ENCODE peak calls at places on chromosomes 6 and 20, in six cellular contexts. T, J, W, C, F and E are unnamed samples.

GRCh38 chr6:40585661-40586269 is 1.4 kb downstream of the LRFN2 start:
- DNase-seq in T (no peak), J (no peak), W (no peak), C (no peak), F (no peak), E (no peak)

GRCh38 chr6:76351275-76351674 is 278.8 kb upstream of the IMPG1 start:
- DNase-seq in T (peak), J (no peak), W (no peak), C (no peak), F (no peak), E (no peak)

GRCh38 chr6:52640916-52641315 is 30.0 kb upstream of the TMEM14A start:
- DNase-seq in T (no peak), J (no peak), W (no peak), C (no peak), F (no peak), E (no peak)

GRCh38 chr6:72784581-72784980 is 162.7 kb downstream of the KCNQ5 start:
- DNase-seq in T (no peak), J (no peak), W (no peak), C (no peak), F (no peak), E (no peak)

GRCh38 chr6:13461805-13462204 is 25.6 kb downstream of the GFOD1 start:
- DNase-seq in T (no peak), J (no peak), W (no peak), C (no peak), F (no peak), E (no peak)

GRCh38 chr6:145070791-145071190 is 664.5 kb downstream of the EPM2A start:
- DNase-seq in T (no peak), J (no peak), W (no peak), C (no peak), F (no peak), E (no peak)

GRCh38 chr6:106116125-106116524 is 30.0 kb downstream of the PRDM1 start:
- DNase-seq in T (no peak), J (no peak), W (no peak), C (no peak), F (no peak), E (no peak)

GRCh38 chr6:120077489-120077888 is 727.9 kb upstream of the MAN1A1 start:
- DNase-seq in T (no peak), J (no peak), W (no peak), C (peak), F (no peak), E (no peak)

GRCh38 chr6:106512048-106512957 is 117.0 kb downstream of the RTN4IP1 start:
- DNase-seq in T (peak), J (no peak), W (peak), C (peak), F (no peak), E (peak)

GRCh38 chr20:45835230-45836224 is 1.9 kb downstream of the SNX21 start:
- DNase-seq in T (no peak), J (no peak), W (no peak), C (peak), F (no peak), E (no peak)

GRCh38 chr6:112899541-112899940 is 552.4 kb downstream of the RFPL4B start:
- DNase-seq in T (no peak), J (no peak), W (no peak), C (no peak), F (no peak), E (no peak)

GRCh38 chr6:3325210-3325609 is 66.5 kb downstream of the PSMG4 start:
- DNase-seq in T (no peak), J (no peak), W (no peak), C (no peak), F (no peak), E (no peak)

GRCh38 chr20:51385941-51386530 is 156.5 kb downstream of the NFATC2 start:
- DNase-seq in T (peak), J (no peak), W (no peak), C (peak), F (no peak), E (no peak)

GRCh38 chr6:132900849-132901248 is 86.5 kb downstream of the RPS12 start:
- DNase-seq in T (no peak), J (no peak), W (no peak), C (no peak), F (no peak), E (no peak)

GRCh38 chr6:1612902-1613301 is 3.2 kb downstream of the FOXC1 start:
- DNase-seq in T (no peak), J (no peak), W (no peak), C (no peak), F (no peak), E (no peak)

GRCh38 chr6:169975701-169976100 is 224.3 kb downstream of the ERMARD start:
- DNase-seq in T (no peak), J (no peak), W (no peak), C (no peak), F (no peak), E (no peak)

GRCh38 chr20:24585796-24586522 is 116.5 kb downstream of the SYNDIG1 start:
- DNase-seq in T (no peak), J (no peak), W (no peak), C (no peak), F (no peak), E (no peak)

GRCh38 chr6:44920952-44921491 is 407.1 kb upstream of the RUNX2 start:
- DNase-seq in T (peak), J (no peak), W (no peak), C (peak), F (no peak), E (no peak)

GRCh38 chr6:3750324-3751018 is 1.0 kb downstream of the PXDC1 start:
- DNase-seq in T (peak), J (no peak), W (no peak), C (no peak), F (no peak), E (peak)

GRCh38 chr6:15791401-15792137 is 128.7 kb upstream of the DTNBP1 start:
- DNase-seq in T (peak), J (no peak), W (no peak), C (no peak), F (no peak), E (no peak)

GRCh38 chr20:38692436-38693411 is 31.6 kb upstream of the SLC32A1 start:
- DNase-seq in T (peak), J (no peak), W (no peak), C (peak), F (no peak), E (no peak)

GRCh38 chr20:19993937-19994667 is 23.1 kb upstream of the NAA20 start:
- DNase-seq in T (no peak), J (no peak), W (no peak), C (no peak), F (no peak), E (no peak)

GRCh38 chr6:27617700-27618689 is 145.1 kb upstream of the ZNF184 start:
- DNase-seq in T (no peak), J (no peak), W (no peak), C (peak), F (no peak), E (no peak)

GRCh38 chr6:159726918-159727716 is at the start of gene WTAP:
- DNase-seq in T (peak), J (peak), W (peak), C (peak), F (peak), E (peak)
- TF ChIP-seq POLR2A in T (peak), J (peak), W (peak), C (peak), F (peak), E (peak)

DNA sequence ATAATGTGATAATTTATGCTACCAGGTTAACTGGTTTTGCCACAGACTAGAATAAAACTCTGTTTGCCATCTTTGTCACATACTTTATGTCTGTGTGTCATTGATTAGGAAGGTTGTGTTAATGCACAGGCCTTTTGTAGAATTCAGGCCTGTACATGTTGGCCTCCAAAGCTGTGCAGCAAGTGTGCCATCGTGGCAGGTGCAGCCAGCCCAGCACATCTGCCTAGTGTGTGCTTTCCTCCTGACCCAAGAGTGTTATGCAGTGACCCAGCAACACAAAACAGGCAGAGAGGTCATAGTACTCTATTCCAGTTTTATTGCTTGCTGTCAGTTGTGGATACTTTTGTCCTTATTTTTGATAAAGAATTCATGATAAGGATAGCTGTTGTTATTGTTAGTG is 3.7 kb downstream of the MAP3K4 start:
- DNase-seq in T (no peak), J (no peak), W (no peak), C (no peak), F (no peak), E (no peak)
- TF ChIP-seq TAF1 in T (no peak), J (no peak), W (no peak), C (no peak), F (no peak), E (no peak)

GRCh38 chr20:5722927-5723326 is 27.3 kb upstream of the SHLD1 start:
- DNase-seq in T (no peak), J (no peak), W (no peak), C (no peak), F (no peak), E (no peak)
- TF ChIP-seq POLR2A in T (no peak), J (no peak), W (no peak), C (no peak), F (no peak), E (no peak)

GRCh38 chr20:50301712-50302111 is 111.1 kb downstream of the CEBPB start:
- DNase-seq in T (no peak), J (no peak), W (no peak), C (no peak), F (no peak), E (no peak)
- TF ChIP-seq TAF1 in T (no peak), J (no peak), W (no peak), C (no peak), F (no peak), E (no peak)

DNA sequence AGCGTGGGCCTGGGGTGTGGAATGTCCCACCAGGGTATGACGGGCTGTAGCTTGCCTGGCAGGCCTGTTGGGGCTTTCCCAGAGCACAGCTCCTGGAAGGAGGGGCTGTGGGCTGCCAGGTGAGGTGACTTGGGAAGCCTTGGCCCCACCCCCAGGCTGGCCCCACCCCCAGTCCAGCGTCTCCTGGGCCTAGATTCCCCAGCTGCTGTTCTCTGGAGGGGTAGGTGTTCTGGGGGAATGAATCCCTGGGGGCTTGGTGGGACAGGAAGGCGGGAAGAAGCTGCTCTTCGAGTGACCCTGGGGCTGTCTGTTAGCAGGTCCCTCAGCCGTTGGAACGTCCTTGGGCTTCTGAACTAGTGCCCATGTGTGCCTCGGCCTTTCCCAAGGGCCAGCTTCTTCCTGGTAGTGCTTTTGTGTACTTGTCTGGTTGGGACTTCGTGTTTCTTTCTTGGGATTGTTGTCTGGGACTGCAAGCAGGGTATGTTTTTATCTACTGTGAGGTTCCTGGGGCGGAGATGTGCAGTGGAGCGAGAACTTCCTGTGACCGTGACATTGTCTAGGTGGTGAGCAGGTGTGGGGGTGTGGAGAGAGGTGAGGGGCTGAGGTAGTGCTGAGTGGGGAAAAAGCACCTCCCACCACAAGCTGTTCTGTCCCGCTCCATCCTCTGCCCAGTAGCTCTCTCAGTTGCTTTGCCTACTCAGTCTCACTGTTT is 1.4 kb upstream of the DDR1 start:
- DNase-seq in T (no peak), J (no peak), W (peak), C (peak), F (peak), E (peak)
- TF ChIP-seq POLR2A in T (no peak), J (no peak), W (no peak), C (no peak), F (peak), E (no peak)

DNA sequence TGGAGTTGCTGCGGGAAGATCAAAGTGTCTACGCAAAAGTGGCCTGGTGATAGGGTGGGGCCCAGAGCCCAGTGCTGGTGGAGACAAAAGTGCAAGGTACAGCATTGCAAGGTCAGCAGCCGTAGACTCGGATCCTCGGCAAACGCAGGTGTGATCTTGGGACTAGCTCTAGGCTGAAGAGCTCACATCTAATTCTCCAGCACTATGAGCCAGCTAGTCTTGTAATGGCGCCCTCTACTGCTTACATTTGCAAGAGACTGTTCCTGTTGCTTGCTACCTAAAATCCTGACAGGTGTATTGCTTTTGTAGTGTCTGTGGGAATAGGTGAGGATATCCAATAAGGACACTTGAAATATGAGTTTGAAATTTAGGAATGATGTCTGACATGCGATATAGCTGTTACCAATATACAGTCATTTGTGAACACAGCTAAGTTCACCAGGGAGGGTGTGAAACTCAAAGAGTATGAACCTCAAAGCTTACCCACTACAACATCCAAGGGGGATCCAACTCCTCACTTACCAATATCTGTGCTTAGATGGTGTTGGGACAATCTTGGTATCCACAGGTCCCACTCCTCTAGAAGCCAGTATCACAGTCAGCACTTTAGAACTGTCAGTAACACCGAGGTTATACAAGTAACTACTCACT is 58.4 kb downstream of the PDE7B start:
- DNase-seq in T (peak), J (peak), W (peak), C (peak), F (peak), E (peak)
- TF ChIP-seq TAF1 in T (no peak), J (no peak), W (no peak), C (no peak), F (no peak), E (no peak)

GRCh38 chr6:37244430-37245310 is 12.9 kb upstream of the TBC1D22B start:
- DNase-seq in T (peak), J (no peak), W (no peak), C (peak), F (no peak), E (no peak)
- TF ChIP-seq POLR2A in T (no peak), J (no peak), W (no peak), C (no peak), F (no peak), E (no peak)